ENCODE peak calls at places on chromosomes 12 and 14, in nine cellular contexts. One of them, this sample, is unnamed.
A peak's percentile ranks its signal among the peaks of the same experiment; 100 is the strongest.

GRCh38 chr14:53517276-53517960 is 364.3 kb upstream of the DDHD1 start:
- DNase-seq in CD8-positive, alpha-beta memory T cell: no peak
- DNase-seq in activated T-helper 1 cell treated with anti-CD3 and anti-CD28 coated beads, Interleukin-12 subunit alpha, Interleukin-12 subunit beta, Interleukin-2, Interleukin-4 antibody, amounts not matched to agents 30 ng/mL and 10 ng/mL and 1 ng/mL, durations not matched to agents 14 hours and 24 hours and 36 hours: no peak
- DNase-seq in GM12865: no peak
- DNase-seq in fibroblast of the conjunctiva: no peak
- DNase-seq in NCI-H1092: no peak
- DNase-seq in stimulated activated CD4-positive, alpha-beta T cell treated with anti-CD3 and anti-CD28 coated beads, Interleukin-2, amount 100 ng/mL, for 24 hours: no peak
- DNase-seq in cardiac muscle cell: no peak
- DNase-seq in activated effector memory CD4-positive, alpha-beta T cell treated with Interleukin-2 at 50 U/mL for 16 hours: no peak
- DNase-seq in this sample: no peak

GRCh38 chr12:42574879-42575278 is 14.7 kb downstream of the PRICKLE1 start:
- DNase-seq in activated effector memory CD4-positive, alpha-beta T cell treated with Interleukin-2 at 50 U/mL for 16 hours: no peak
- DNase-seq in NCI-H1092: peak; percentile 14
- DNase-seq in GM12865: no peak
- DNase-seq in CD8-positive, alpha-beta memory T cell: no peak
- DNase-seq in fibroblast of the conjunctiva: no peak
- DNase-seq in stimulated activated CD4-positive, alpha-beta T cell treated with anti-CD3 and anti-CD28 coated beads, Interleukin-2, amount 100 ng/mL, for 24 hours: no peak
- DNase-seq in cardiac muscle cell: no peak
- DNase-seq in activated T-helper 1 cell treated with anti-CD3 and anti-CD28 coated beads, Interleukin-12 subunit alpha, Interleukin-12 subunit beta, Interleukin-2, Interleukin-4 antibody, amounts not matched to agents 30 ng/mL and 10 ng/mL and 1 ng/mL, durations not matched to agents 14 hours and 24 hours and 36 hours: no peak
- DNase-seq in this sample: peak; percentile 38

GRCh38 chr14:76719664-76720063 is 41.6 kb upstream of the VASH1 start:
- DNase-seq in activated T-helper 1 cell treated with anti-CD3 and anti-CD28 coated beads, Interleukin-12 subunit alpha, Interleukin-12 subunit beta, Interleukin-2, Interleukin-4 antibody, amounts not matched to agents 30 ng/mL and 10 ng/mL and 1 ng/mL, durations not matched to agents 14 hours and 24 hours and 36 hours: no peak
- DNase-seq in activated effector memory CD4-positive, alpha-beta T cell treated with Interleukin-2 at 50 U/mL for 16 hours: no peak
- DNase-seq in fibroblast of the conjunctiva: no peak
- DNase-seq in stimulated activated CD4-positive, alpha-beta T cell treated with anti-CD3 and anti-CD28 coated beads, Interleukin-2, amount 100 ng/mL, for 24 hours: no peak
- DNase-seq in cardiac muscle cell: no peak
- DNase-seq in NCI-H1092: no peak
- DNase-seq in CD8-positive, alpha-beta memory T cell: no peak
- DNase-seq in GM12865: no peak
- DNase-seq in this sample: no peak

GRCh38 chr12:50314629-50315312 is 31.5 kb upstream of the LIMA1 start:
- DNase-seq in CD8-positive, alpha-beta memory T cell: peak; percentile 1
- DNase-seq in activated T-helper 1 cell treated with anti-CD3 and anti-CD28 coated beads, Interleukin-12 subunit alpha, Interleukin-12 subunit beta, Interleukin-2, Interleukin-4 antibody, amounts not matched to agents 30 ng/mL and 10 ng/mL and 1 ng/mL, durations not matched to agents 14 hours and 24 hours and 36 hours: no peak
- DNase-seq in fibroblast of the conjunctiva: peak; percentile 57
- DNase-seq in activated effector memory CD4-positive, alpha-beta T cell treated with Interleukin-2 at 50 U/mL for 16 hours: no peak
- DNase-seq in stimulated activated CD4-positive, alpha-beta T cell treated with anti-CD3 and anti-CD28 coated beads, Interleukin-2, amount 100 ng/mL, for 24 hours: no peak
- DNase-seq in cardiac muscle cell: peak; percentile 82
- DNase-seq in GM12865: peak; percentile 49
- DNase-seq in NCI-H1092: peak; percentile 16
- DNase-seq in this sample: no peak

GRCh38 chr12:106493531-106493930 is 89.3 kb upstream of the RFX4 start:
- DNase-seq in fibroblast of the conjunctiva: no peak
- DNase-seq in stimulated activated CD4-positive, alpha-beta T cell treated with anti-CD3 and anti-CD28 coated beads, Interleukin-2, amount 100 ng/mL, for 24 hours: no peak
- DNase-seq in activated effector memory CD4-positive, alpha-beta T cell treated with Interleukin-2 at 50 U/mL for 16 hours: no peak
- DNase-seq in activated T-helper 1 cell treated with anti-CD3 and anti-CD28 coated beads, Interleukin-12 subunit alpha, Interleukin-12 subunit beta, Interleukin-2, Interleukin-4 antibody, amounts not matched to agents 30 ng/mL and 10 ng/mL and 1 ng/mL, durations not matched to agents 14 hours and 24 hours and 36 hours: no peak
- DNase-seq in CD8-positive, alpha-beta memory T cell: no peak
- DNase-seq in GM12865: no peak
- DNase-seq in cardiac muscle cell: no peak
- DNase-seq in NCI-H1092: no peak
- DNase-seq in this sample: no peak

GRCh38 chr12:112198120-112198733 is 72.9 kb downstream of the TRAFD1 start:
- DNase-seq in fibroblast of the conjunctiva: peak; percentile 30
- DNase-seq in stimulated activated CD4-positive, alpha-beta T cell treated with anti-CD3 and anti-CD28 coated beads, Interleukin-2, amount 100 ng/mL, for 24 hours: peak; percentile 58
- DNase-seq in cardiac muscle cell: peak; percentile 73
- DNase-seq in CD8-positive, alpha-beta memory T cell: peak; percentile 14
- DNase-seq in activated effector memory CD4-positive, alpha-beta T cell treated with Interleukin-2 at 50 U/mL for 16 hours: peak; percentile 10
- DNase-seq in activated T-helper 1 cell treated with anti-CD3 and anti-CD28 coated beads, Interleukin-12 subunit alpha, Interleukin-12 subunit beta, Interleukin-2, Interleukin-4 antibody, amounts not matched to agents 30 ng/mL and 10 ng/mL and 1 ng/mL, durations not matched to agents 14 hours and 24 hours and 36 hours: peak; percentile 31
- DNase-seq in NCI-H1092: peak; percentile 10
- DNase-seq in GM12865: peak; percentile 73
- DNase-seq in this sample: peak; percentile 64

GRCh38 chr12:89179983-89180382 is 172.3 kb downstream of the DUSP6 start:
- DNase-seq in cardiac muscle cell: peak; percentile 93
- DNase-seq in activated T-helper 1 cell treated with anti-CD3 and anti-CD28 coated beads, Interleukin-12 subunit alpha, Interleukin-12 subunit beta, Interleukin-2, Interleukin-4 antibody, amounts not matched to agents 30 ng/mL and 10 ng/mL and 1 ng/mL, durations not matched to agents 14 hours and 24 hours and 36 hours: no peak
- DNase-seq in CD8-positive, alpha-beta memory T cell: no peak
- DNase-seq in GM12865: no peak
- DNase-seq in stimulated activated CD4-positive, alpha-beta T cell treated with anti-CD3 and anti-CD28 coated beads, Interleukin-2, amount 100 ng/mL, for 24 hours: no peak
- DNase-seq in fibroblast of the conjunctiva: peak; percentile 98
- DNase-seq in activated effector memory CD4-positive, alpha-beta T cell treated with Interleukin-2 at 50 U/mL for 16 hours: no peak
- DNase-seq in NCI-H1092: no peak
- DNase-seq in this sample: no peak

GRCh38 chr14:100696590-100696989 is 30.1 kb upstream of the DLK1 start:
- DNase-seq in CD8-positive, alpha-beta memory T cell: no peak
- DNase-seq in NCI-H1092: no peak
- DNase-seq in GM12865: no peak
- DNase-seq in cardiac muscle cell: peak; percentile 48
- DNase-seq in fibroblast of the conjunctiva: no peak
- DNase-seq in activated T-helper 1 cell treated with anti-CD3 and anti-CD28 coated beads, Interleukin-12 subunit alpha, Interleukin-12 subunit beta, Interleukin-2, Interleukin-4 antibody, amounts not matched to agents 30 ng/mL and 10 ng/mL and 1 ng/mL, durations not matched to agents 14 hours and 24 hours and 36 hours: no peak
- DNase-seq in stimulated activated CD4-positive, alpha-beta T cell treated with anti-CD3 and anti-CD28 coated beads, Interleukin-2, amount 100 ng/mL, for 24 hours: no peak
- DNase-seq in activated effector memory CD4-positive, alpha-beta T cell treated with Interleukin-2 at 50 U/mL for 16 hours: no peak
- DNase-seq in this sample: no peak

GRCh38 chr14:77865455-77865854 is 65.5 kb downstream of the ADCK1 start:
- DNase-seq in cardiac muscle cell: no peak
- DNase-seq in CD8-positive, alpha-beta memory T cell: no peak
- DNase-seq in stimulated activated CD4-positive, alpha-beta T cell treated with anti-CD3 and anti-CD28 coated beads, Interleukin-2, amount 100 ng/mL, for 24 hours: no peak
- DNase-seq in GM12865: no peak
- DNase-seq in activated T-helper 1 cell treated with anti-CD3 and anti-CD28 coated beads, Interleukin-12 subunit alpha, Interleukin-12 subunit beta, Interleukin-2, Interleukin-4 antibody, amounts not matched to agents 30 ng/mL and 10 ng/mL and 1 ng/mL, durations not matched to agents 14 hours and 24 hours and 36 hours: no peak
- DNase-seq in activated effector memory CD4-positive, alpha-beta T cell treated with Interleukin-2 at 50 U/mL for 16 hours: no peak
- DNase-seq in fibroblast of the conjunctiva: no peak
- DNase-seq in NCI-H1092: no peak
- DNase-seq in this sample: no peak

GRCh38 chr12:54253240-54253639 is 26.7 kb downstream of the CBX5 start:
- DNase-seq in fibroblast of the conjunctiva: no peak
- DNase-seq in stimulated activated CD4-positive, alpha-beta T cell treated with anti-CD3 and anti-CD28 coated beads, Interleukin-2, amount 100 ng/mL, for 24 hours: no peak
- DNase-seq in activated T-helper 1 cell treated with anti-CD3 and anti-CD28 coated beads, Interleukin-12 subunit alpha, Interleukin-12 subunit beta, Interleukin-2, Interleukin-4 antibody, amounts not matched to agents 30 ng/mL and 10 ng/mL and 1 ng/mL, durations not matched to agents 14 hours and 24 hours and 36 hours: no peak
- DNase-seq in GM12865: no peak
- DNase-seq in NCI-H1092: no peak
- DNase-seq in cardiac muscle cell: no peak
- DNase-seq in CD8-positive, alpha-beta memory T cell: no peak
- DNase-seq in activated effector memory CD4-positive, alpha-beta T cell treated with Interleukin-2 at 50 U/mL for 16 hours: no peak
- DNase-seq in this sample: no peak

GRCh38 chr14:68987653-68988036 is 8.5 kb upstream of the ACTN1 start:
- DNase-seq in fibroblast of the conjunctiva: no peak
- DNase-seq in cardiac muscle cell: no peak
- DNase-seq in stimulated activated CD4-positive, alpha-beta T cell treated with anti-CD3 and anti-CD28 coated beads, Interleukin-2, amount 100 ng/mL, for 24 hours: no peak
- DNase-seq in NCI-H1092: no peak
- DNase-seq in activated effector memory CD4-positive, alpha-beta T cell treated with Interleukin-2 at 50 U/mL for 16 hours: no peak
- DNase-seq in CD8-positive, alpha-beta memory T cell: no peak
- DNase-seq in GM12865: peak; percentile 11
- DNase-seq in activated T-helper 1 cell treated with anti-CD3 and anti-CD28 coated beads, Interleukin-12 subunit alpha, Interleukin-12 subunit beta, Interleukin-2, Interleukin-4 antibody, amounts not matched to agents 30 ng/mL and 10 ng/mL and 1 ng/mL, durations not matched to agents 14 hours and 24 hours and 36 hours: no peak
- DNase-seq in this sample: peak; percentile 10

GRCh38 chr14:71659165-71659564 is 273.1 kb upstream of the RGS6 start:
- DNase-seq in NCI-H1092: no peak
- DNase-seq in CD8-positive, alpha-beta memory T cell: no peak
- DNase-seq in cardiac muscle cell: no peak
- DNase-seq in activated effector memory CD4-positive, alpha-beta T cell treated with Interleukin-2 at 50 U/mL for 16 hours: no peak
- DNase-seq in fibroblast of the conjunctiva: no peak
- DNase-seq in activated T-helper 1 cell treated with anti-CD3 and anti-CD28 coated beads, Interleukin-12 subunit alpha, Interleukin-12 subunit beta, Interleukin-2, Interleukin-4 antibody, amounts not matched to agents 30 ng/mL and 10 ng/mL and 1 ng/mL, durations not matched to agents 14 hours and 24 hours and 36 hours: no peak
- DNase-seq in GM12865: no peak
- DNase-seq in stimulated activated CD4-positive, alpha-beta T cell treated with anti-CD3 and anti-CD28 coated beads, Interleukin-2, amount 100 ng/mL, for 24 hours: no peak
- DNase-seq in this sample: peak; percentile 9

GRCh38 chr12:71075743-71076142 is 82.1 kb downstream of the TSPAN8 start:
- DNase-seq in GM12865: no peak
- DNase-seq in activated effector memory CD4-positive, alpha-beta T cell treated with Interleukin-2 at 50 U/mL for 16 hours: no peak
- DNase-seq in CD8-positive, alpha-beta memory T cell: no peak
- DNase-seq in cardiac muscle cell: no peak
- DNase-seq in stimulated activated CD4-positive, alpha-beta T cell treated with anti-CD3 and anti-CD28 coated beads, Interleukin-2, amount 100 ng/mL, for 24 hours: no peak
- DNase-seq in NCI-H1092: no peak
- DNase-seq in fibroblast of the conjunctiva: no peak
- DNase-seq in activated T-helper 1 cell treated with anti-CD3 and anti-CD28 coated beads, Interleukin-12 subunit alpha, Interleukin-12 subunit beta, Interleukin-2, Interleukin-4 antibody, amounts not matched to agents 30 ng/mL and 10 ng/mL and 1 ng/mL, durations not matched to agents 14 hours and 24 hours and 36 hours: no peak
- DNase-seq in this sample: no peak

GRCh38 chr12:14410841-14411569 is 45.5 kb downstream of the ATF7IP start:
- DNase-seq in stimulated activated CD4-positive, alpha-beta T cell treated with anti-CD3 and anti-CD28 coated beads, Interleukin-2, amount 100 ng/mL, for 24 hours: no peak
- DNase-seq in GM12865: no peak
- DNase-seq in NCI-H1092: no peak
- DNase-seq in cardiac muscle cell: peak; percentile 29
- DNase-seq in fibroblast of the conjunctiva: no peak
- DNase-seq in CD8-positive, alpha-beta memory T cell: peak; percentile 62
- DNase-seq in activated effector memory CD4-positive, alpha-beta T cell treated with Interleukin-2 at 50 U/mL for 16 hours: no peak
- DNase-seq in activated T-helper 1 cell treated with anti-CD3 and anti-CD28 coated beads, Interleukin-12 subunit alpha, Interleukin-12 subunit beta, Interleukin-2, Interleukin-4 antibody, amounts not matched to agents 30 ng/mL and 10 ng/mL and 1 ng/mL, durations not matched to agents 14 hours and 24 hours and 36 hours: no peak
- DNase-seq in this sample: peak; percentile 83

GRCh38 chr12:107134558-107134957 is 41.2 kb upstream of the CRY1 start:
- DNase-seq in CD8-positive, alpha-beta memory T cell: peak; percentile 20
- DNase-seq in NCI-H1092: no peak
- DNase-seq in GM12865: peak; percentile 50
- DNase-seq in cardiac muscle cell: peak; percentile 2
- DNase-seq in activated effector memory CD4-positive, alpha-beta T cell treated with Interleukin-2 at 50 U/mL for 16 hours: no peak
- DNase-seq in stimulated activated CD4-positive, alpha-beta T cell treated with anti-CD3 and anti-CD28 coated beads, Interleukin-2, amount 100 ng/mL, for 24 hours: peak; percentile 44
- DNase-seq in fibroblast of the conjunctiva: no peak
- DNase-seq in activated T-helper 1 cell treated with anti-CD3 and anti-CD28 coated beads, Interleukin-12 subunit alpha, Interleukin-12 subunit beta, Interleukin-2, Interleukin-4 antibody, amounts not matched to agents 30 ng/mL and 10 ng/mL and 1 ng/mL, durations not matched to agents 14 hours and 24 hours and 36 hours: peak; percentile 13
- DNase-seq in this sample: peak; percentile 26

GRCh38 chr14:105375635-105376057 is 22.7 kb upstream of the TEX22 start:
- DNase-seq in fibroblast of the conjunctiva: no peak
- DNase-seq in CD8-positive, alpha-beta memory T cell: peak; percentile 9
- DNase-seq in activated effector memory CD4-positive, alpha-beta T cell treated with Interleukin-2 at 50 U/mL for 16 hours: no peak
- DNase-seq in NCI-H1092: no peak
- DNase-seq in GM12865: peak; percentile 22
- DNase-seq in cardiac muscle cell: peak; percentile 3
- DNase-seq in stimulated activated CD4-positive, alpha-beta T cell treated with anti-CD3 and anti-CD28 coated beads, Interleukin-2, amount 100 ng/mL, for 24 hours: peak; percentile 55
- DNase-seq in activated T-helper 1 cell treated with anti-CD3 and anti-CD28 coated beads, Interleukin-12 subunit alpha, Interleukin-12 subunit beta, Interleukin-2, Interleukin-4 antibody, amounts not matched to agents 30 ng/mL and 10 ng/mL and 1 ng/mL, durations not matched to agents 14 hours and 24 hours and 36 hours: peak; percentile 25
- DNase-seq in this sample: no peak

This sample was measured in NCI-H2081.